ENCODE peak calls at places on chromosome 16, in six cellular contexts. Z is GM20000; M is iris pigment epithelial cell; U is activated CD8-positive, alpha-beta T cell treated with anti-CD3 and anti-CD28 coated beads for 36 hours; F is cerebellar cortex; Q is NCI-H1105 treated with DMSO at 0.1 percent for 48 hours. H is an unnamed sample.

GRCh38 chr16:10961231-10961630 is 16.9 kb downstream of the CLEC16A start:
- DNase-seq in Z (no peak), M (peak; percentile 97), U (no peak), F (no peak), Q (no peak), H (peak; percentile 30)

GRCh38 chr16:11877374-11877773 is 26.0 kb upstream of the RSL1D1 start:
- DNase-seq in Z (no peak), M (peak; percentile 88), U (no peak), F (no peak), Q (no peak), H (no peak)

GRCh38 chr16:3202903-3203539 is 15.0 kb downstream of the OR1F1 start:
- DNase-seq in Z (no peak), M (no peak), U (no peak), F (no peak), Q (no peak), H (no peak)

GRCh38 chr16:81324808-81325207 is 10.0 kb downstream of the GAN start:
- DNase-seq in Z (no peak), M (no peak), U (no peak), F (no peak), Q (no peak), H (no peak)

GRCh38 chr16:48353565-48354163 is 31.5 kb downstream of the SIAH1 start:
- DNase-seq in Z (peak; percentile 75), M (peak; percentile 74), U (peak; percentile 76), F (peak; percentile 67), Q (peak; percentile 57), H (peak; percentile 37)

GRCh38 chr16:87854907-87855683 is 14.2 kb downstream of the SLC7A5 start:
- DNase-seq in Z (no peak), M (no peak), U (no peak), F (no peak), Q (no peak), H (no peak)

GRCh38 chr16:89357055-89357454 is 133.3 kb downstream of the ANKRD11 start:
- DNase-seq in Z (no peak), M (no peak), U (peak; percentile 90), F (no peak), Q (no peak), H (no peak)

GRCh38 chr16:81642107-81642436 is 137.0 kb upstream of the PLCG2 start:
- DNase-seq in Z (no peak), M (no peak), U (no peak), F (no peak), Q (no peak), H (no peak)

GRCh38 chr16:80344570-80344969 is 196.2 kb upstream of the DYNLRB2 start:
- DNase-seq in Z (no peak), M (no peak), U (no peak), F (no peak), Q (no peak), H (no peak)

GRCh38 chr16:21097151-21097550 is 53.5 kb downstream of the DNAH3 start:
- DNase-seq in Z (no peak), M (peak; percentile 77), U (no peak), F (peak; percentile 15), Q (no peak), H (peak; percentile 32)

GRCh38 chr16:86868746-86869145 is 290.4 kb downstream of the FOXL1 start:
- DNase-seq in Z (no peak), M (no peak), U (no peak), F (no peak), Q (no peak), H (no peak)

GRCh38 chr16:85752511-85753420 is 1.9 kb upstream of the C16orf74 start:
- DNase-seq in Z (no peak), M (peak; percentile 47), U (no peak), F (no peak), Q (peak; percentile 19), H (no peak)

GRCh38 chr16:24918641-24919040 is 72.9 kb downstream of the SLC5A11 start:
- DNase-seq in Z (no peak), M (no peak), U (no peak), F (no peak), Q (no peak), H (no peak)

GRCh38 chr16:15477802-15478201 is 43.4 kb downstream of the BMERB1 start:
- DNase-seq in Z (no peak), M (peak; percentile 23), U (no peak), F (no peak), Q (no peak), H (no peak)

GRCh38 chr16:55703003-55704001 is 47.5 kb downstream of the SLC6A2 start:
- DNase-seq in Z (peak; percentile 25), M (peak; percentile 58), U (peak; percentile 32), F (peak; percentile 48), Q (peak; percentile 70), H (peak; percentile 19)

GRCh38 chr16:55543470-55543869 is 23.0 kb upstream of the CAPNS2 start:
- DNase-seq in Z (no peak), M (peak; percentile 34), U (no peak), F (peak; percentile 25), Q (peak; percentile 44), H (peak; percentile 25)

GRCh38 chr16:47144559-47144877 is 773 bp upstream of the NETO2 start:
- DNase-seq in Z (no peak), M (no peak), U (no peak), F (no peak), Q (no peak), H (no peak)

GRCh38 chr16:1758923-1759322 is 12.4 kb downstream of the NME3 start:
- DNase-seq in Z (no peak), M (no peak), U (no peak), F (no peak), Q (no peak), H (no peak)

GRCh38 chr16:74035816-74036215 is 260.8 kb upstream of the PSMD7 start:
- DNase-seq in Z (no peak), M (peak; percentile 10), U (no peak), F (no peak), Q (peak; percentile 18), H (no peak)

GRCh38 chr16:57048095-57048494 is 44.3 kb upstream of the CPNE2 start:
- DNase-seq in Z (no peak), M (no peak), U (no peak), F (no peak), Q (no peak), H (no peak)

GRCh38 chr16:85078952-85079351 is 33.3 kb downstream of the CIBAR2 start:
- DNase-seq in Z (no peak), M (no peak), U (no peak), F (no peak), Q (no peak), H (no peak)

GRCh38 chr16:85057212-85057889 is 29.8 kb downstream of the KIAA0513 start:
- DNase-seq in Z (no peak), M (no peak), U (peak; percentile 38), F (peak; percentile 70), Q (no peak), H (no peak)

GRCh38 chr16:16182918-16183317 is 40.4 kb downstream of the ABCC6 start:
- DNase-seq in Z (no peak), M (no peak), U (no peak), F (no peak), Q (no peak), H (no peak)

GRCh38 chr16:425740-426114 is 278 bp downstream of the RAB11FIP3 start:
- DNase-seq in Z (no peak), M (no peak), U (no peak), F (no peak), Q (no peak), H (no peak)